ENCODE peak calls at places on chromosomes 1 and 21, in seven cellular contexts. B, J, Y, K, G, L and H are unnamed samples.
A peak's percentile ranks its signal among the peaks of the same experiment; 100 is the strongest.

GRCh38 chr1:223503348-223503747 is 110.1 kb downstream of the CCDC185 start:
- DNase-seq in J (no peak), B (no peak), G (no peak), K (no peak), L (no peak), Y (no peak), H (no peak)

GRCh38 chr1:212678456-212679410 is 20.9 kb downstream of the BATF3 start:
- DNase-seq in J (no peak), B (no peak), L (no peak), K (no peak), G (no peak), Y (no peak), H (peak; percentile 31)

GRCh38 chr1:206833741-206834140 is 31.7 kb upstream of the IL20 start:
- DNase-seq in J (no peak), G (no peak), K (no peak), L (peak; percentile 33), B (no peak), Y (no peak), H (no peak)

GRCh38 chr1:9080704-9081291 is 11.4 kb upstream of the SLC2A5 start:
- DNase-seq in B (no peak), G (no peak), Y (no peak), J (no peak), L (peak; percentile 77), K (peak; percentile 52), H (no peak)

GRCh38 chr1:175195798-175196197 is 3.2 kb upstream of the KIAA0040 start:
- DNase-seq in L (peak; percentile 59), J (no peak), B (no peak), K (no peak), G (no peak), Y (no peak), H (no peak)

GRCh38 chr1:31189696-31190674 is 49.7 kb downstream of the NKAIN1 start:
- DNase-seq in L (no peak), J (no peak), K (no peak), G (no peak), Y (no peak), B (no peak), H (no peak)

GRCh38 chr21:46394819-46395152 is 63.9 kb upstream of the DIP2A start:
- DNase-seq in Y (no peak), G (no peak), B (no peak), K (no peak), J (no peak), L (no peak), H (no peak)

GRCh38 chr1:245409341-245410195 is 254.8 kb downstream of the KIF26B start:
- DNase-seq in L (no peak), J (no peak), B (no peak), K (peak; percentile 15), G (no peak), Y (no peak), H (no peak)

GRCh38 chr1:16324456-16324890 is 27.8 kb downstream of the FBXO42 start:
- DNase-seq in J (no peak), K (peak; percentile 83), L (peak; percentile 79), Y (no peak), G (no peak), B (peak; percentile 79), H (peak; percentile 71)

GRCh38 chr1:117284408-117285215 is 73.9 kb upstream of the VTCN1 start:
- DNase-seq in L (peak; percentile 83), K (peak; percentile 63), G (no peak), Y (no peak), J (no peak), B (peak; percentile 73), H (no peak)

GRCh38 chr1:167630568-167631385 is 745 bp downstream of the RCSD1 start:
- DNase-seq in K (no peak), G (peak; percentile 38), J (no peak), L (no peak), Y (no peak), B (no peak), H (no peak)

GRCh38 chr1:20174937-20175666 is 10.8 kb upstream of the UBXN10 start:
- DNase-seq in L (no peak), Y (no peak), B (peak; percentile 49), G (no peak), K (no peak), J (no peak), H (no peak)

GRCh38 chr1:183244466-183244865 is 58.4 kb downstream of the LAMC2 start:
- DNase-seq in K (no peak), Y (no peak), B (peak; percentile 99), J (peak; percentile 74), L (no peak), G (no peak), H (peak; percentile 89)

GRCh38 chr1:63004868-63005267 is 220.9 kb downstream of the ATG4C start:
- DNase-seq in L (peak; percentile 31), J (no peak), B (peak; percentile 45), K (no peak), Y (no peak), G (no peak), H (no peak)

GRCh38 chr1:166905136-166905535 is 29.1 kb upstream of the TADA1 start:
- DNase-seq in Y (no peak), K (peak; percentile 83), L (no peak), G (no peak), B (no peak), J (no peak), H (no peak)

GRCh38 chr1:243605604-243606003 is 244.4 kb downstream of the AKT3 start:
- DNase-seq in B (peak; percentile 90), K (peak; percentile 54), L (no peak), Y (no peak), G (no peak), J (no peak), H (no peak)

GRCh38 chr1:9100471-9101043 is 28.3 kb downstream of the GPR157 start:
- DNase-seq in J (no peak), G (no peak), B (peak; percentile 22), L (no peak), K (peak; percentile 70), Y (no peak), H (no peak)

GRCh38 chr1:11188381-11188780 is 774 bp upstream of the ANGPTL7 start:
- DNase-seq in Y (no peak), K (no peak), G (no peak), B (peak; percentile 42), J (no peak), L (no peak), H (no peak)

GRCh38 chr1:184634296-184634695 is 120.4 kb downstream of the EDEM3 start:
- DNase-seq in Y (no peak), K (no peak), G (no peak), J (no peak), L (no peak), B (no peak), H (no peak)

GRCh38 chr1:61141288-61142044 is 59.1 kb downstream of the NFIA start:
- DNase-seq in G (no peak), B (peak; percentile 73), K (peak; percentile 22), L (peak; percentile 68), J (no peak), Y (no peak), H (no peak)

GRCh38 chr1:194289569-194290266 is 1103.3 kb upstream of the B3GALT2 start:
- DNase-seq in L (no peak), J (no peak), G (peak; percentile 12), B (no peak), K (no peak), Y (no peak), H (no peak)

GRCh38 chr1:240797050-240797449 is 185.1 kb upstream of the GREM2 start:
- DNase-seq in Y (no peak), L (peak; percentile 93), K (peak; percentile 47), G (no peak), J (no peak), B (no peak), H (no peak)
- H3K4me3 ChIP-seq in Y (no peak overlapping the region), L (no peak overlapping the region), K (no peak overlapping the region), G (no peak overlapping the region), J (no peak overlapping the region), B (no peak overlapping the region), H (no peak overlapping the region)

DNA sequence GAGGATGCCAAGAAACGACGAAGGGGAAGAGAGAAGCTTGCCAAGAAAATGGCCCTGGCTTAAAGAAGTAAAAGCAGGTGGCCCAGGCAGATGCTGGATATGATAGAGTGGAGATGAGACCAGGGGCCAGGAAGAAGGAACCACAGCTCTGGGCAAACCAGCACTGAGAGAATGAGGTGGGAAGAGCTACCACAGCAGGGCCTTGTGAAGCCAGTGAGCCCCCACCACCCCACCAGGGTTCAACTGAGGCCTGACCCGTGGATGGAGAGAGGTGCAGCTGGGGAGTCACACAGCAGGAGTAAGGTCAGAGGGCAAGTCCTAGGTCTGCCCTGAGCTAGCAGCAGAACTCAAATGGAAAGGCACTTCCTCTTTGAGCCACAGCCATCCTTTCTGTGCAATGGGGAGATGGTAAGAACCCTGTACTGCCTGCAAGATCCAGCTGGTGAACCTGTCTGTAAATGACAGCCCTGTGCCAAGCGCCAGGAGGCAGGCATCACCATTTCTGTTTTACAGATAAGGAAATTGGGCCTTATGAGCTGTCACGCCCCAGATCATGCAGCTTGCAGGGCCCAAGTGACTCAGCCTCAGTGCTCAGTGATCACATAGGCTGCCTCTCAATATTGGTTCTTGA is 8.5 kb downstream of the SH3BGRL3 start:
- DNase-seq in B (no peak), L (no peak), K (no peak), J (no peak), Y (no peak), G (peak; percentile 71), H (no peak)
- TF ChIP-seq CTCF in B (no peak), L (no peak), K (no peak), J (no peak), Y (no peak), G (no peak), H (no peak)

DNA sequence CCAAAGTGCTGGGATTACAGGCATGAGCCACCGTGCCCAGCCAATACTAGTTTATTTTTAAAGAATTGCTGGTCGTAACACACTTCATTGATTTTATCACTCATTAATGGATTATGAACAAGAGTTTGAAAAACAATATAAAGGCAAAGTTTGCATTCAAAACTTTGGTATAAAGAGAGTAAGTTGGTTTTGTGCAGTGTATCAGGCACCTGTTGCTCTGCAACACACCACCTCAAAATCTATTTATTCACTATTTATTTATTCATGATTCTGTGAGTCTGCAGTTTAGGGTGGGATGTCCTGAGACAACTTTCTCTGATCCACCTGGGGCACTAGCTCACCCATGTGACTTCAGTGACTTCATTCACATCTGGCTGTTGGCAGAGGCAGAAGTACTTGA is 10.2 kb upstream of the METTL18 start:
- DNase-seq in J (no peak), K (no peak), Y (no peak), G (no peak), L (no peak), B (no peak), H (no peak)
- H3K27ac ChIP-seq in J (no peak overlapping the region), K (no peak overlapping the region), Y (no peak overlapping the region), G (no peak overlapping the region), L (no peak overlapping the region), B (no peak overlapping the region), H (no peak overlapping the region)

DNA sequence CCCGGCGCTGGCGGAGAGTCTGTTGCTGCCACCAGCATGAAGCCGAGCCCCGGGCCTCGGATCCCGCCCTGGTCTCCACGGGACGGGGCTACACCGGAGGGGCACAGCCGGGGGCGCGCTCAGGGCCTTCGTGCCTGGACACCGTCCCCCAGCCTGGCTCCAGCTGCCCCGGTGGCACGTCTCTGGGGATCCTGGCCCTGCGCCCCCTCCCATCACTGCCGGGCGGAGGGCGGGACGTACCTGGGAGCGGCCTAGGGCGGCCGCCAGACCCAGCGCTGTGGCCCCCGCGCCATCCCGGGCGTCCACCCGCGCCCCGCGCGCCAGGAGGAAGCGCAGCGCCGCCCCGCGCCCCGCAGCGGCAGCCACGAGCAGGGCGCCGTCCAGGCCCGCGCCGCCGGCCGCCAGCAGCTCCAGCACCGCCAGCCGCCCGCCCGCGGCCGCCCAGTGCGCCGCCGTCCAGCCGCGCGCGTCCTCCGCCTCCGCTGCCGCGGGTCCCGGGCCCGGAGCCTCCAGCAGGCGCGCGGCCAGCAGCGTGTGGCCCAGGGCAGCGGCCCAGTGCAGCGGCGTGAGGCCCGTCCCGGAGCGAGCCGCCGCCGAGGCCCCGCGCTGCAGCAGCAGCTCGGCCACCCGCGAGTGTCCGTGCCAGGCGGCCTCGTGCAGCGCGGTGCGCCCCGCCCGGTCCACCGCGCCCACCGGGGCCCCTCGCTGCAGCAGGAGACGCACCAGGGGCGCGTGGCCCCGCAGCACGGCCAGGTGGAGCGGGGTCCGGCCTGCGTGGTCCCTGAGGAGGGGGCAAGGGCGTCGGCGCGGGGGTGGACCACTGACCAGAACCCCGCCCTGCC is 1.0 kb downstream of the ANKRD65 start:
- DNase-seq in B (peak; percentile 39), K (no peak), Y (peak; percentile 91), G (no peak), L (no peak), J (no peak), H (no peak)
- H3K4me3 ChIP-seq in B (no peak overlapping the region), K (no peak overlapping the region), Y (peak overlapping the region; percentile 57), G (no peak overlapping the region), L (no peak overlapping the region), J (no peak overlapping the region), H (peak overlapping the region; percentile 65)